ENCODE peak calls at places on chromosomes 11 and 22, in six cellular contexts. R, E, T, M, F and B are unnamed samples.

GRCh38 chr22:20948450-20948849 is 18.6 kb upstream of the AIFM3 start:
- DNase-seq in M (no peak), R (no peak), T (no peak), F (no peak), E (no peak), B (no peak)

GRCh38 chr11:39365809-39366436 is 2093.5 kb downstream of the LRRC4C start:
- DNase-seq in E (no peak), M (no peak), R (no peak), T (no peak), F (no peak), B (no peak)

GRCh38 chr11:16926868-16927267 is 87.3 kb downstream of the PLEKHA7 start:
- DNase-seq in M (no peak), F (no peak), T (no peak), E (no peak), R (no peak), B (no peak)

GRCh38 chr11:72578991-72579815 is 95.0 kb downstream of the PDE2A start:
- DNase-seq in M (no peak), R (no peak), F (no peak), E (no peak), T (no peak), B (no peak)

GRCh38 chr22:43047605-43048004 is 32.7 kb upstream of the PACSIN2 start:
- DNase-seq in T (no peak), F (no peak), M (no peak), R (no peak), E (no peak), B (no peak)

GRCh38 chr11:89477175-89477574 is 14.0 kb downstream of the NOX4 start:
- DNase-seq in T (no peak), R (no peak), E (no peak), M (no peak), F (no peak), B (no peak)

GRCh38 chr11:73182824-73183321 is 35.2 kb upstream of the P2RY2 start:
- DNase-seq in F (peak; percentile 58), T (no peak), M (no peak), E (no peak), R (no peak), B (peak; percentile 81)

GRCh38 chr11:70760416-70761020 is 362.2 kb downstream of the CTTN start:
- DNase-seq in F (no peak), M (no peak), E (no peak), R (no peak), T (no peak), B (peak; percentile 25)